ENCODE peak calls at places on chromosomes 1 and 21, in nine cellular contexts. H is activated CD8-positive, alpha-beta T cell treated with anti-CD3 and anti-CD28 coated beads for 36 hours; A is GM19239; T is vagina; R is AG08396; V is neural progenitor cell; X is activated naive CD4-positive, alpha-beta T cell; Y is WTC11; K is GM12865. O is an unnamed sample.

GRCh38 chr1:183892351-183892793 is 87.5 kb downstream of the RGL1 start:
- DNase-seq in X (no peak), H (no peak), T (no peak), R (no peak), K (no peak), V (no peak), Y (no peak), A (no peak), O (no peak)

GRCh38 chr21:38645282-38645681 is 147.0 kb upstream of the ERG start:
- DNase-seq in Y (no peak), V (no peak), T (no peak), A (no peak), K (no peak), X (no peak), R (peak; percentile 66), H (no peak), O (peak; percentile 77)

GRCh38 chr1:229716064-229716463 is 90.0 kb downstream of the URB2 start:
- DNase-seq in R (no peak), H (no peak), X (no peak), T (no peak), A (no peak), K (no peak), V (peak; percentile 51), Y (peak; percentile 57), O (no peak)

GRCh38 chr1:58035523-58035922 is 511.0 kb downstream of the OMA1 start:
- DNase-seq in R (no peak), H (no peak), X (no peak), T (no peak), Y (peak; percentile 30), A (no peak), V (peak; percentile 64), K (no peak), O (peak; percentile 8)

GRCh38 chr1:207887542-207887941 is 23.4 kb downstream of the CD34 start:
- DNase-seq in X (no peak), H (no peak), K (no peak), Y (no peak), T (no peak), R (no peak), A (no peak), V (no peak), O (no peak)

GRCh38 chr1:174953657-174954435 is 45.9 kb upstream of the CACYBP start:
- DNase-seq in X (no peak), T (no peak), A (no peak), R (no peak), V (peak; percentile 58), H (no peak), Y (no peak), K (peak; percentile 51), O (no peak)

GRCh38 chr1:17010601-17011438 is 908 bp downstream of the ATP13A2 start:
- DNase-seq in H (peak; percentile 14), V (peak; percentile 23), Y (no peak), T (no peak), K (peak; percentile 33), R (peak; percentile 80), A (no peak), X (peak; percentile 10), O (peak; percentile 71)

GRCh38 chr21:26072891-26073615 is 97.5 kb downstream of the APP start:
- DNase-seq in Y (no peak), X (no peak), V (no peak), H (no peak), A (no peak), K (no peak), T (no peak), R (peak; percentile 62), O (peak; percentile 61)

GRCh38 chr21:45737485-45738166 is 94.1 kb downstream of the PCBP3 start:
- DNase-seq in Y (no peak), H (no peak), X (no peak), K (no peak), A (no peak), T (no peak), V (no peak), R (no peak), O (no peak)

GRCh38 chr21:42684109-42684916 is 30.9 kb downstream of the PDE9A start:
- DNase-seq in Y (no peak), R (no peak), X (peak; percentile 38), V (no peak), T (no peak), K (no peak), A (no peak), H (peak; percentile 74), O (no peak)